ENCODE peak calls at places on chromosome 3, in four cellular contexts. One of them, this sample, is unnamed.

GRCh38 chr3:38519000-38519399 is 22.9 kb downstream of the EXOG start:
- DNase-seq in stomach: no peak
- DNase-seq in endothelial cell of umbilical vein: no peak
- DNase-seq in spleen: no peak
- DNase-seq in this sample: no peak

GRCh38 chr3:117998071-117998470 is 1036.6 kb downstream of the IGSF11 start:
- DNase-seq in stomach: no peak
- DNase-seq in endothelial cell of umbilical vein: no peak
- DNase-seq in spleen: no peak
- DNase-seq in this sample: no peak

GRCh38 chr3:71150293-71150954 is 433.1 kb downstream of the FOXP1 start:
- DNase-seq in stomach: no peak
- DNase-seq in endothelial cell of umbilical vein: no peak
- DNase-seq in spleen: no peak
- DNase-seq in this sample: no peak

GRCh38 chr3:127425505-127426443 is 137.9 kb upstream of the PRR20G start:
- DNase-seq in stomach: no peak
- DNase-seq in endothelial cell of umbilical vein: no peak
- DNase-seq in spleen: peak; percentile 69
- DNase-seq in this sample: peak; percentile 13

GRCh38 chr3:173893066-173893465 is 495.5 kb downstream of the NLGN1 start:
- DNase-seq in stomach: no peak
- DNase-seq in endothelial cell of umbilical vein: peak; percentile 20
- DNase-seq in spleen: no peak
- DNase-seq in this sample: no peak

GRCh38 chr3:113885050-113885449 is 46.5 kb downstream of the GRAMD1C start:
- DNase-seq in stomach: no peak
- DNase-seq in endothelial cell of umbilical vein: no peak
- DNase-seq in spleen: no peak
- DNase-seq in this sample: no peak

GRCh38 chr3:165259518-165260193 is 63.5 kb upstream of the SLITRK3 start:
- DNase-seq in stomach: no peak
- DNase-seq in endothelial cell of umbilical vein: no peak
- DNase-seq in spleen: no peak
- DNase-seq in this sample: no peak

GRCh38 chr3:121488628-121489027 is 57.2 kb downstream of the POLQ start:
- DNase-seq in stomach: no peak
- DNase-seq in endothelial cell of umbilical vein: no peak
- DNase-seq in spleen: no peak
- DNase-seq in this sample: no peak

GRCh38 chr3:138062037-138062436 is 52.1 kb downstream of the CLDN18 start:
- DNase-seq in stomach: no peak
- DNase-seq in endothelial cell of umbilical vein: no peak
- DNase-seq in spleen: no peak
- DNase-seq in this sample: no peak

GRCh38 chr3:46017720-46018119 is 9.6 kb downstream of the XCR1 start:
- DNase-seq in stomach: no peak
- DNase-seq in endothelial cell of umbilical vein: no peak
- DNase-seq in spleen: no peak
- DNase-seq in this sample: no peak

GRCh38 chr3:14536837-14537589 is 3.1 kb downstream of the GRIP2 start:
- DNase-seq in stomach: no peak
- DNase-seq in endothelial cell of umbilical vein: no peak
- DNase-seq in spleen: peak; percentile 37
- DNase-seq in this sample: no peak

GRCh38 chr3:108495717-108496116 is 14.7 kb downstream of the MYH15 start:
- DNase-seq in stomach: no peak
- DNase-seq in endothelial cell of umbilical vein: no peak
- DNase-seq in spleen: no peak
- DNase-seq in this sample: no peak

GRCh38 chr3:51024765-51025681 is 350.3 kb downstream of the DOCK3 start:
- DNase-seq in stomach: peak; percentile 50
- DNase-seq in endothelial cell of umbilical vein: no peak
- DNase-seq in spleen: peak; percentile 84
- DNase-seq in this sample: no peak

GRCh38 chr3:95911767-95912166 is 902.6 kb upstream of the EPHA6 start:
- DNase-seq in stomach: no peak
- DNase-seq in endothelial cell of umbilical vein: no peak
- DNase-seq in spleen: no peak
- DNase-seq in this sample: no peak

GRCh38 chr3:104763007-104763406 is 603.7 kb upstream of the ALCAM start:
- DNase-seq in stomach: no peak
- DNase-seq in endothelial cell of umbilical vein: peak; percentile 61
- DNase-seq in spleen: no peak
- DNase-seq in this sample: no peak

GRCh38 chr3:111315911-111316310 is 226.1 kb upstream of the CD96 start:
- DNase-seq in stomach: no peak
- DNase-seq in endothelial cell of umbilical vein: no peak
- DNase-seq in spleen: no peak
- DNase-seq in this sample: no peak

GRCh38 chr3:127387556-127388153 is 99.8 kb upstream of the PRR20G start:
- DNase-seq in stomach: peak; percentile 9
- DNase-seq in endothelial cell of umbilical vein: no peak
- DNase-seq in spleen: peak; percentile 46
- DNase-seq in this sample: no peak

GRCh38 chr3:38317186-38317759 is 29.3 kb upstream of the XYLB start:
- DNase-seq in stomach: no peak
- DNase-seq in endothelial cell of umbilical vein: no peak
- DNase-seq in spleen: no peak
- DNase-seq in this sample: no peak

GRCh38 chr3:130918328-130918727 is 24.4 kb downstream of the ATP2C1 start:
- DNase-seq in stomach: no peak
- DNase-seq in endothelial cell of umbilical vein: no peak
- DNase-seq in spleen: no peak
- DNase-seq in this sample: no peak
- H3K9me3 ChIP-seq in stomach: peaks cover 8% of the 10 kb centered on the region
- H3K9me3 ChIP-seq in endothelial cell of umbilical vein: no peaks in the 10 kb centered on the region
- H3K9me3 ChIP-seq in spleen: peaks cover 2% of the 10 kb centered on the region
- H3K9me3 ChIP-seq in this sample: peaks cover 12% of the 10 kb centered on the region

GRCh38 chr3:148400754-148401153 is 296.9 kb upstream of the AGTR1 start:
- DNase-seq in stomach: no peak
- DNase-seq in endothelial cell of umbilical vein: no peak
- DNase-seq in spleen: no peak
- DNase-seq in this sample: no peak
- H3K27me3 ChIP-seq in stomach: no peaks in the 10 kb centered on the region
- H3K27me3 ChIP-seq in endothelial cell of umbilical vein: no peaks in the 10 kb centered on the region
- H3K27me3 ChIP-seq in spleen: no peaks in the 10 kb centered on the region
- H3K27me3 ChIP-seq in this sample: no peaks in the 10 kb centered on the region

GRCh38 chr3:132641837-132642538 is 17.6 kb downstream of the ACAD11 start:
- DNase-seq in stomach: no peak
- DNase-seq in endothelial cell of umbilical vein: peak; percentile 72
- DNase-seq in spleen: no peak
- DNase-seq in this sample: no peak
- TF ChIP-seq POLR2A in stomach: no peak
- TF ChIP-seq POLR2A in endothelial cell of umbilical vein: no peak
- TF ChIP-seq POLR2A in spleen: no peak
- TF ChIP-seq POLR2A in this sample: no peak

GRCh38 chr3:47908744-47909143 is 105.8 kb downstream of the DHX30 start:
- DNase-seq in stomach: no peak
- DNase-seq in endothelial cell of umbilical vein: no peak
- DNase-seq in spleen: no peak
- DNase-seq in this sample: no peak
- H3K9me3 ChIP-seq in stomach: no peaks in the 10 kb centered on the region
- H3K9me3 ChIP-seq in endothelial cell of umbilical vein: no peaks in the 10 kb centered on the region
- H3K9me3 ChIP-seq in spleen: no peaks in the 10 kb centered on the region
- H3K9me3 ChIP-seq in this sample: no peaks in the 10 kb centered on the region

DNA sequence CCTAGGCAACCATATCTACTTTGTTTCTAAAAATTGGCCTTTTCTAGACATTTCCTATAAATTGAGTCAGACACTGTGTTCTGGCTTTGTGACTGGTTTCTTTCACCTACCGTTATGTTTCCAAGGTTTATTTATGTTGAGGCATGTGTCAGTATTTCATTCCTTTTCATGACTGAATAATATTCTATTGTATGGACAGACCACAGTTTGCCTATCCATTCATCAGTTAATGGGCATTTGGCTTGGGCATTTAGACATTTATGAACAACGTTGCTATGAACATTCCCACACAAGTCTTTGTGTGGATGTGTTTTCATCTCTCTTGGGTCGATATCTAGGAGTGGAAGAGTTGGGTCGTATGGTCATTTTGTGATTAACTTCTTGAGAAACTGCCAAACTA is 3.6 kb upstream of the CFAP92 start:
- DNase-seq in stomach: no peak
- DNase-seq in endothelial cell of umbilical vein: no peak
- DNase-seq in spleen: no peak
- DNase-seq in this sample: no peak
- H3K27me3 ChIP-seq in stomach: peaks cover 25% of the 10 kb centered on the region
- H3K27me3 ChIP-seq in endothelial cell of umbilical vein: peaks cover 42% of the 10 kb centered on the region
- H3K27me3 ChIP-seq in spleen: peaks cover 19% of the 10 kb centered on the region
- H3K27me3 ChIP-seq in this sample: peaks cover 13% of the 10 kb centered on the region

GRCh38 chr3:141266797-141267555 is 35.4 kb downstream of the PXYLP1 start:
- DNase-seq in stomach: no peak
- DNase-seq in endothelial cell of umbilical vein: no peak
- DNase-seq in spleen: no peak
- DNase-seq in this sample: no peak
- TF ChIP-seq POLR2A in stomach: no peak
- TF ChIP-seq POLR2A in endothelial cell of umbilical vein: no peak
- TF ChIP-seq POLR2A in spleen: no peak
- TF ChIP-seq POLR2A in this sample: no peak

GRCh38 chr3:901953-902778 is 190.7 kb upstream of the CNTN6 start:
- DNase-seq in stomach: no peak
- DNase-seq in endothelial cell of umbilical vein: peak; percentile 19
- DNase-seq in spleen: no peak
- DNase-seq in this sample: no peak

GRCh38 chr3:906739-907138 is 186.1 kb upstream of the CNTN6 start:
- DNase-seq in stomach: no peak
- DNase-seq in endothelial cell of umbilical vein: no peak
- DNase-seq in spleen: no peak
- DNase-seq in this sample: no peak

GRCh38 chr3:908839-909238 is 184.0 kb upstream of the CNTN6 start:
- DNase-seq in stomach: no peak
- DNase-seq in endothelial cell of umbilical vein: no peak
- DNase-seq in spleen: no peak
- DNase-seq in this sample: no peak

DNA sequence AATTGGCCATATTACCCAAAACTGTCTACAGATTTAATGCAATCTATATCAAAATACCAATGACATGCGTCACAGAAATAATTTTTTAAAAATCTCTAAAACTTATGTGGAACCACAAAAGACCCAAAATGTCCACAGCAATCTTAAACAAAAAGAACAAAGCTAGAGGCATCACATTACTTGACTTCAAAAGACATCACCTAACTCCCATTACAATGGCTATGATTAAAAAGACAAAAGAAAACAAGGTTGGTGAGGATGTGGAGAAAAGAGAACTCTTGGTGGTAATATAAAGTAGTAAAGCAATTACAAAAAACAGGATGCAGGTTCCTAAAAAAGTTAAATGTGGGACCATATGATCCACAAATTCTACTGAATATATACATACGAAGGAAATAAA is 187.6 kb upstream of the CNTN6 start:
- DNase-seq in stomach: no peak
- DNase-seq in endothelial cell of umbilical vein: no peak
- DNase-seq in spleen: no peak
- DNase-seq in this sample: no peak
- H3K9me3 ChIP-seq in stomach: peaks cover 30% of the 10 kb centered on the region
- H3K9me3 ChIP-seq in endothelial cell of umbilical vein: no peaks in the 10 kb centered on the region
- H3K9me3 ChIP-seq in spleen: peaks cover 2% of the 10 kb centered on the region
- H3K9me3 ChIP-seq in this sample: peaks cover 7% of the 10 kb centered on the region

DNA sequence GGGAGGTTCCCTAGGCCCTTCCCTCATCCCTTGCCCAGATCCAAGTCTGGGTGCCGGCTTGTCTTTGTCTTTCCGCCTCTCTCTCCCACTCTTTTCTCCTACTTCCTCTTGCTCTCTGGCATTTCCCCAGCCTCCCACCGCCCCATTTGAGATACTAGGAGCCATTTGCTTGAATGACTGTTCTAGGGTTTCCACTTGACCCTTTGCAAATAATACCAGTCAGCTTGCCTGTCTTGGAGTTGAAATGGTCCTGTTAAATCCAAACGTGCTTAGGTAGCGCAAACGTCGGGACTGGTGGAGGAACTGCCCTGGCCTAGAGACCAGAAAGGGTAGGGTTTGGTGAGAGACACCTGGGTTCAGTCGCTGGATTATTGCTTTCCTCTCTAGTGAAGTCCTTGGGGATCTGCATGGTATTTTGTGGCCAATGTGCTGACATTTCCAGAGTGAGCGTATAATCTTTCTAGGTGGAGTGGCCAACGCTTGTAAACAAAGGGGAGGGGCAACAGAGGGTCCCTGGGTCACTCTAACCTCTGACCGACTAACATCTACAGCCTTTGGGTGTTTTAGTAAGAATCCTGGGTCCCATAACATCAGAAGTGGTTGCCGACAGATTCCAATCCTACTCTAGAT is 10.7 kb downstream of the ZIC1 start:
- DNase-seq in stomach: no peak
- DNase-seq in endothelial cell of umbilical vein: no peak
- DNase-seq in spleen: no peak
- DNase-seq in this sample: no peak
- H3K27me3 ChIP-seq in stomach: peaks cover 100% of the 10 kb centered on the region
- H3K27me3 ChIP-seq in endothelial cell of umbilical vein: peaks cover 100% of the 10 kb centered on the region
- H3K27me3 ChIP-seq in spleen: peaks cover 71% of the 10 kb centered on the region
- H3K27me3 ChIP-seq in this sample: peaks cover 87% of the 10 kb centered on the region